ENCODE peak calls at places on chromosomes 11 and 22, in nine cellular contexts. D is fibroblast of pulmonary artery; V is neural progenitor cell; L is cardiac fibroblast; R is Peyer's patch; C is H1; F is lung; Y is stomach; N is CD4-positive, CD25-positive, alpha-beta regulatory T cell. M is an unnamed sample.

GRCh38 chr11:122791836-122792235 is 46.5 kb upstream of the CRTAM start:
- DNase-seq in N (no peak), Y (no peak), C (no peak), D (peak), L (peak), R (no peak), V (no peak), F (no peak), M (peak)

GRCh38 chr11:5351208-5351607 is at the start of gene OR51B6:
- DNase-seq in F (no peak), C (no peak), Y (no peak), R (no peak), V (no peak), D (no peak), N (no peak), L (no peak), M (no peak)

GRCh38 chr22:31951201-31952093 is 7.1 kb downstream of the YWHAH start:
- DNase-seq in F (no peak), L (no peak), N (no peak), D (no peak), C (no peak), Y (no peak), V (no peak), R (no peak), M (no peak)

GRCh38 chr22:17807571-17808410 is 33.5 kb upstream of the BID start:
- DNase-seq in D (no peak), R (no peak), Y (peak), L (peak), C (no peak), N (no peak), V (no peak), F (peak), M (peak)

GRCh38 chr22:42604403-42604802 is 10.3 kb downstream of the POLDIP3 start:
- DNase-seq in D (peak), L (peak), C (no peak), R (no peak), V (no peak), Y (peak), F (peak), N (no peak), M (peak)

GRCh38 chr11:109968299-109968698 is 124.9 kb upstream of the ZC3H12C start:
- DNase-seq in L (no peak), Y (no peak), D (no peak), R (no peak), C (no peak), N (no peak), F (no peak), V (no peak), M (no peak)

GRCh38 chr11:103924166-103925013 is 112.0 kb upstream of the DDI1 start:
- DNase-seq in C (no peak), Y (no peak), N (no peak), V (no peak), L (no peak), R (no peak), F (no peak), D (no peak), M (peak)

GRCh38 chr11:1206391-1207271 is 16.2 kb upstream of the MUC5B start:
- DNase-seq in F (no peak), V (no peak), Y (no peak), C (no peak), D (no peak), N (no peak), R (peak), L (no peak), M (no peak)

GRCh38 chr11:128713595-128713994 is 19.7 kb downstream of the FLI1 start:
- DNase-seq in L (no peak), C (no peak), Y (no peak), V (no peak), N (no peak), F (no peak), R (no peak), D (no peak), M (no peak)

GRCh38 chr11:1033016-1033798 is 3.3 kb downstream of the MUC6 start:
- DNase-seq in Y (no peak), L (no peak), N (no peak), D (no peak), R (no peak), F (no peak), V (no peak), C (no peak), M (no peak)

GRCh38 chr11:117972589-117973445 is 13.4 kb upstream of the IL10RA start:
- DNase-seq in V (no peak), N (no peak), F (peak), D (no peak), Y (no peak), R (no peak), C (no peak), L (no peak), M (no peak)

GRCh38 chr11:95154514-95154913 is 64.9 kb downstream of the ENDOD1 start:
- DNase-seq in N (peak), L (peak), R (peak), Y (peak), C (peak), F (no peak), D (peak), V (peak), M (peak)

GRCh38 chr11:59668188-59668949 is 468 bp downstream of the PATL1 start:
- DNase-seq in Y (peak), R (peak), C (peak), D (peak), V (peak), L (peak), N (peak), F (peak), M (peak)

GRCh38 chr22:19998991-19999820 is 17.4 kb downstream of the ARVCF start:
- DNase-seq in R (no peak), D (no peak), N (no peak), L (no peak), F (no peak), V (no peak), C (no peak), Y (no peak), M (no peak)

GRCh38 chr22:22397292-22397870 is 111.2 kb downstream of the ZNF280B start:
- DNase-seq in L (peak), F (no peak), R (no peak), Y (no peak), C (no peak), D (peak), V (peak), N (no peak), M (peak)

GRCh38 chr11:37511425-37511933 is 913.4 kb upstream of the RAG2 start:
- DNase-seq in V (no peak), N (no peak), F (no peak), L (peak), R (no peak), C (no peak), D (peak), Y (no peak), M (peak)

GRCh38 chr11:13238879-13239514 is 38.6 kb upstream of the BMAL1 start:
- DNase-seq in V (peak), N (peak), L (peak), C (peak), F (peak), Y (peak), R (peak), D (peak), M (peak)

GRCh38 chr11:75635009-75635909 is 33.6 kb downstream of the MAP6 start:
- DNase-seq in F (no peak), C (no peak), V (peak), Y (no peak), D (peak), R (no peak), N (no peak), L (peak), M (peak)

GRCh38 chr11:34345012-34345804 is 12.6 kb downstream of the ABTB2 start:
- DNase-seq in R (peak), L (peak), V (no peak), Y (peak), D (peak), N (no peak), C (no peak), F (no peak), M (peak)

GRCh38 chr11:27228232-27228631 is 134.8 kb downstream of the CCDC34 start:
- DNase-seq in D (no peak), Y (no peak), F (no peak), N (no peak), C (no peak), V (no peak), L (no peak), R (no peak), M (no peak)

GRCh38 chr22:31084811-31085492 is 3.8 kb downstream of the SMTN start:
- DNase-seq in F (peak), N (peak), L (peak), V (peak), R (peak), C (peak), D (peak), Y (peak), M (peak)

GRCh38 chr22:21942407-21942895 is 10.2 kb downstream of the PPM1F start:
- DNase-seq in L (peak), D (peak), R (peak), F (peak), Y (peak), N (no peak), V (no peak), C (no peak), M (peak)

GRCh38 chr11:29518389-29519174 is 498.2 kb downstream of the KCNA4 start:
- DNase-seq in Y (no peak), C (peak), F (no peak), L (peak), R (no peak), D (peak), N (no peak), V (peak), M (peak)

GRCh38 chr11:113377606-113378005 is 10.0 kb upstream of the ANKK1 start:
- DNase-seq in Y (no peak), R (no peak), N (no peak), F (no peak), C (no peak), D (peak), L (peak), V (no peak), M (peak)

GRCh38 chr22:46776876-46777608 is 14.6 kb downstream of the TBC1D22A start:
- DNase-seq in F (no peak), L (no peak), N (no peak), V (no peak), Y (no peak), C (no peak), R (no peak), D (no peak), M (no peak)

GRCh38 chr11:43899094-43899493 is 18.5 kb downstream of the ALKBH3 start:
- DNase-seq in D (no peak), Y (no peak), L (no peak), F (no peak), C (no peak), V (no peak), N (no peak), R (no peak), M (no peak)

GRCh38 chr11:121444508-121444907 is 7.6 kb upstream of the SORL1 start:
- DNase-seq in L (no peak), C (no peak), V (no peak), D (no peak), F (no peak), R (no peak), N (no peak), Y (no peak), M (no peak)

GRCh38 chr11:121443688-121444275 is 8.3 kb upstream of the SORL1 start:
- DNase-seq in D (no peak), Y (no peak), L (no peak), V (no peak), F (no peak), R (no peak), N (no peak), C (no peak), M (no peak)

GRCh38 chr11:121448431-121448941 is 3.6 kb upstream of the SORL1 start:
- DNase-seq in Y (no peak), N (no peak), F (no peak), V (no peak), R (no peak), C (no peak), L (no peak), D (no peak), M (no peak)

GRCh38 chr11:121446752-121447156 is 5.4 kb upstream of the SORL1 start:
- DNase-seq in Y (no peak), N (no peak), L (no peak), C (no peak), F (no peak), V (peak), D (peak), R (no peak), M (peak)

DNA sequence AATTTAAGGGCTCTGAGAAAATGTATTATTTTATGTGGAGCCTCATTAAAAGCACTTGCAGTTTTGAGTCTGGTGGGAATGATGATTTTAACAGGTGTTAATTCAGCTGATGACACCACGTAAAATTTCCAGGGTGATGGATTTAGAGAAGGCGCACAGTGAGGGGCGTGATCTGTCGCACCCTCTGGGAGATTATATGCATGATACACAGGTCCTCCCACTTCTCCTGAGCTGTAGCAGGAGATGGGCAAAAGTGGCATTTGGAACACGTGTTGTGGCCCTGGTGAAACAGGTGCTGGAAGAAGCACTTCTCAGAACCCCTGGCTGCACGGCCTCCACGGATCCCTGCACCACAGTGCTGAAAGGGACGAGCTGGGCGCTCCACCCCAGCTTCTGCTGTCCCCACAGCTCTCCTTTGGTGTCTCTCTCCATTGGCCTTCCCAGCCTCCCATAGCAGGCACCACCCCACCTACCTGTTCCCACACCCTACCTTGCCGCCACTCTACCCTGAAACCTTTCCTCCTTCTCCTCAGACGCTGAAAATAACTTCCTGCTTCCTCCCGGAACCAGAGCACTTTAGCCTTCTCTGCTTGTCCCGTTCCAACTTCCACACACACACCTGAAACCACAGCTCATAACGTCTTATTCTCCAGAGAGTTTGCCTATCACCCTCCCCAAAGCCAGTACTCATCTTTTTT is 6.9 kb upstream of the SORL1 start:
- DNase-seq in R (no peak), V (no peak), D (no peak), L (no peak), C (no peak), Y (no peak), N (no peak), F (no peak), M (no peak)
- H3K4me3 ChIP-seq in R (no peak), V (no peak), D (no peak), L (no peak), C (no peak), Y (no peak), N (no peak), F (no peak), M (no peak)

GRCh38 chr11:2901196-2901796 is 15.7 kb upstream of the CDKN1C start:
- DNase-seq in N (no peak), Y (no peak), D (no peak), F (no peak), R (no peak), V (no peak), L (no peak), C (no peak), M (no peak)
- H3K4me3 ChIP-seq in N (no peak), Y (peak), D (peak), F (no peak), R (peak), V (peak), L (no peak), C (peak), M (peak)

DNA sequence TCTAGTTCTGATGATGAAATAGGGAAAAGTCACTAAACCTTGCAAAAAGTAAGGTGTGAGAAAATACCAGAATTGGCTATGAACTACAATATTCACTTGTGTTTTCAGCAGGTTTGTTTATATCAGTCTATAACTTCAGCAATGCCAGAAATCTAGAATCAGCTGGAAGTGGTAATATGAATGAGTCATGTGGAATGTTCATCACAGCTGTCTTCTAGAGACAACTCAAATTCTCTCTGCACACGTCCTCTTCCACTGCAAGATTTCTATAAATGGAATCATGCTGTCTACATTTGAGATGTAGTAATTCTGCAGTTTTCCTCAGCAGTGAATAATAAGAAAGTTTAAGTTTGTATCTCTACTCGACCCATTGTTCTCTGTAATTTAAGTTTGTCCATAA is 89.9 kb downstream of the OR4A15 start:
- DNase-seq in V (no peak), R (no peak), D (no peak), F (no peak), N (no peak), Y (no peak), C (no peak), L (no peak), M (no peak)
- H3K4me3 ChIP-seq in V (no peak), R (no peak), D (no peak), F (no peak), N (no peak), Y (no peak), C (no peak), L (no peak), M (no peak)

GRCh38 chr11:4044971-4045646 is 49.5 kb upstream of the RRM1 start:
- DNase-seq in R (no peak), F (no peak), Y (no peak), V (no peak), C (no peak), D (no peak), L (peak), N (no peak), M (no peak)

GRCh38 chr11:4049006-4049405 is 45.6 kb upstream of the RRM1 start:
- DNase-seq in N (no peak), F (no peak), R (no peak), L (no peak), C (no peak), V (no peak), Y (no peak), D (peak), M (no peak)

GRCh38 chr11:4050137-4050536 is 44.5 kb upstream of the RRM1 start:
- DNase-seq in D (no peak), R (no peak), Y (no peak), F (no peak), N (no peak), V (no peak), L (no peak), C (no peak), M (no peak)

DNA sequence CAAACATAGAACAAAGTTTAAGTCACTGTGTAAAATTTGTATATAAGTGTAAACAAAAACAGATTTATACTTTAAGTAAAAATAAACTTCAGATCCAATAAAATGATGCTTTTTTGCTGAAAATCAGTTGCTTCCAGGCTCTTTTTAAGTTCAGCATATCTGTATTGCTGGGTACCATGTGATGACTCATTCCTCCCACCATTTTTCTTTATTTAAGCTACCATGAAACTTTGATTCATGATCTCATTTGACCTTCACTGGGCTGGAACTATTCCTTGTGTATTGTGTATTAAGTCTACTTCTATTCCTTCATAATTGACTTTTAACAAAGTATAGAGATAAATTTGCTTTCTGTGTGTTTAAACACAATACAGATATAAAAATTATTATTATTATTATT is 46.3 kb upstream of the RRM1 start:
- DNase-seq in L (no peak), D (no peak), C (no peak), N (no peak), F (no peak), V (no peak), R (no peak), Y (no peak), M (no peak)
- H3K4me3 ChIP-seq in L (no peak), D (no peak), C (no peak), N (no peak), F (no peak), V (no peak), R (no peak), Y (no peak), M (no peak)

DNA sequence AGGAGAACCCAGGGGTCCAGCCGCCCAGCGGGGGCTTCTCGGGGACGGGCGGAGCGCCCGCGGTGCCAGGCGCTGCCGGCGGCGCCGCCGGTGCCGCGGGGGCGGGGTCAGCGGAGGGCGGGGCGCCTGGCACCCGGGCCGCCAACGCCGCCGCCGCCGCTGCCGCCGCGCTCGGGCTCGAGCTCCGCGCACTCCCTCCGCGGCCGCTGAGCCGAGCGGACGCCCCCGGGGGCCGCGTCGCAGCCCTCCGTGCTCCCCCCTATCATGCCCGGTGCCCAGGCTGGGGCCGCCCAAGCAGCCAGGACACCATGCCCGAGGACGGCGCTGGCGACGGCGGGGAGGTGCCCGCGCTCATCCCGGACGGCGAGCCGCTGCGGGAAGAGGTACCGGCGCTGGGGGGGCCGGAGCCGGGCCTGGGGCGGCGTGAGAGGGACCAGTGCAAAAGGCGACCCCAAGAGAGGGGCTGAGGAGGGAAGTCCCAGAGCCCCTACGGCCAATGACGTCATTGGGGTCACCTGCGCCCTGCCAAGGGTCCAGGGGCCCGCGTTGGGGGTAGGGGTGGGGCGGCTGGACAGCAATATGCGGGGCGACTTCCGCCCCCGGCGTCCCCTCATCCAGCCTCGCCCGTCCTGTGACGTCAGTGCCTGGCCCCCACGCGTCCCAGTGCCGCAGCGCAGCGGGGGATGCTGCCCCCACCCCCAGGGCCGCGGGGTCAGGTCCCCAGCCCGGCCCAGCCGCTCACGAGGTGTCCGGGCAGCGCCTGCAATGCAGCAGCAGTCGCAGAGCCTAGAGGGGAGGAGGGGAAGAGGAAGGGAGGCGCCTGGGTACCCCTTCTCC is at the start of gene TMEM151A:
- DNase-seq in C (peak), L (no peak), R (no peak), D (no peak), V (peak), Y (peak), F (no peak), N (no peak), M (no peak)
- H3K4me3 ChIP-seq in C (peak), L (no peak), R (peak), D (no peak), V (peak), Y (peak), F (peak), N (no peak), M (peak)

GRCh38 chr22:44261164-44261860 is 51.4 kb downstream of the SHISAL1 start:
- DNase-seq in Y (no peak), F (no peak), V (no peak), N (no peak), C (no peak), R (peak), D (no peak), L (no peak), M (no peak)

GRCh38 chr22:44260216-44261035 is 52.3 kb downstream of the SHISAL1 start:
- DNase-seq in V (no peak), R (peak), D (no peak), F (no peak), C (peak), N (no peak), L (no peak), Y (no peak), M (no peak)

GRCh38 chr22:44259366-44260215 is 53.2 kb downstream of the SHISAL1 start:
- DNase-seq in C (peak), L (no peak), R (peak), Y (no peak), D (no peak), N (no peak), V (no peak), F (no peak), M (no peak)

GRCh38 chr22:44263547-44263946 is 49.2 kb downstream of the SHISAL1 start:
- DNase-seq in C (no peak), F (no peak), Y (no peak), V (no peak), R (no peak), N (no peak), L (no peak), D (no peak), M (no peak)

GRCh38 chr22:44261861-44262595 is 50.7 kb downstream of the SHISAL1 start:
- DNase-seq in D (no peak), L (peak), F (no peak), V (no peak), Y (no peak), C (no peak), R (peak), N (no peak), M (peak)
- H3K4me3 ChIP-seq in D (no peak), L (no peak), F (no peak), V (no peak), Y (no peak), C (no peak), R (no peak), N (no peak), M (no peak)

GRCh38 chr11:71241721-71242259 is 10.6 kb downstream of the SHANK2 start:
- DNase-seq in V (no peak), N (no peak), D (no peak), R (peak), C (no peak), F (no peak), Y (no peak), L (no peak), M (no peak)
- H3K4me3 ChIP-seq in V (no peak), N (no peak), D (no peak), R (no peak), C (no peak), F (no peak), Y (no peak), L (no peak), M (no peak)

GRCh38 chr22:36328635-36329216 is 59.0 kb downstream of the MYH9 start:
- DNase-seq in V (no peak), C (no peak), F (peak), R (peak), Y (peak), N (no peak), L (peak), D (peak), M (peak)
- H3K4me3 ChIP-seq in V (peak), C (peak), F (no peak), R (no peak), Y (no peak), N (peak), L (no peak), D (no peak), M (no peak)

M was measured in fibroblast of the aortic adventitia.